ENCODE peak calls at places on chromosome 15, in nine cellular contexts. B, U, K, X, N, I, L, Z and S are unnamed samples.

GRCh38 chr15:69787791-69788190 is 309.9 kb downstream of the TLE3 start:
- DNase-seq in B (no peak), U (no peak), K (no peak), X (no peak), N (no peak), I (no peak), L (no peak), Z (no peak), S (no peak)

GRCh38 chr15:80966431-80967197 is 23.0 kb downstream of the MESD start:
- DNase-seq in B (no peak), U (no peak), K (no peak), X (no peak), N (no peak), I (peak; percentile 32), L (no peak), Z (no peak), S (no peak)

GRCh38 chr15:26864664-26865191 is 2.1 kb upstream of the GABRA5 start:
- DNase-seq in B (peak; percentile 52), U (peak; percentile 71), K (peak; percentile 1), X (peak; percentile 17), N (no peak), I (peak; percentile 53), L (no peak), Z (peak; percentile 74), S (no peak)

GRCh38 chr15:99057697-99058420 is 47.0 kb upstream of the SYNM start:
- DNase-seq in B (no peak), U (no peak), K (no peak), X (no peak), N (no peak), I (no peak), L (no peak), Z (no peak), S (no peak)

GRCh38 chr15:27878841-27879240 is 220.3 kb downstream of the OCA2 start:
- DNase-seq in B (no peak), U (no peak), K (no peak), X (no peak), N (no peak), I (no peak), L (no peak), Z (no peak), S (no peak)

GRCh38 chr15:74045636-74046274 is 36.6 kb downstream of the GOLGA6A start:
- DNase-seq in B (no peak), U (no peak), K (no peak), X (no peak), N (no peak), I (no peak), L (no peak), Z (no peak), S (no peak)

GRCh38 chr15:75945953-75946352 is 42.3 kb downstream of the FBXO22 start:
- DNase-seq in B (peak; percentile 65), U (no peak), K (peak; percentile 83), X (no peak), N (no peak), I (no peak), L (no peak), Z (no peak), S (no peak)

GRCh38 chr15:77012868-77013267 is 17.9 kb downstream of the PSTPIP1 start:
- DNase-seq in B (no peak), U (no peak), K (no peak), X (no peak), N (no peak), I (no peak), L (no peak), Z (no peak), S (no peak)

GRCh38 chr15:37016287-37016686 is 84.1 kb downstream of the MEIS2 start:
- DNase-seq in B (peak; percentile 82), U (peak; percentile 63), K (peak; percentile 10), X (peak; percentile 81), N (no peak), I (no peak), L (peak; percentile 60), Z (peak; percentile 27), S (no peak)